ENCODE peak calls at places on chromosomes 12 and 14, in seven cellular contexts. B, T, Z, Y, J, F and P are unnamed samples.
A peak's percentile ranks its signal among the peaks of the same experiment; 100 is the strongest.

GRCh38 chr12:23906329-23906728 is 43.1 kb downstream of the SOX5 start:
- DNase-seq in B (no peak), T (no peak), Z (no peak), Y (no peak), J (peak; percentile 71), F (peak; percentile 36), P (no peak)

GRCh38 chr14:89848165-89848564 is 106.4 kb downstream of the EFCAB11 start:
- DNase-seq in B (no peak), T (no peak), Z (no peak), Y (no peak), J (peak; percentile 47), F (no peak), P (no peak)

GRCh38 chr12:114918535-114919233 is 234.7 kb upstream of the TBX3 start:
- DNase-seq in B (no peak), T (no peak), Z (no peak), Y (no peak), J (peak; percentile 85), F (no peak), P (peak; percentile 67)

GRCh38 chr14:106738075-106738474 is 1211.7 kb downstream of the TMEM121 start:
- DNase-seq in B (no peak), T (no peak), Z (no peak), Y (peak; percentile 3), J (no peak), F (no peak), P (no peak)

GRCh38 chr12:78490841-78491240 is 373.7 kb upstream of the SYT1 start:
- DNase-seq in B (no peak), T (no peak), Z (no peak), Y (no peak), J (no peak), F (no peak), P (no peak)

GRCh38 chr12:93419388-93420034 is 22.2 kb downstream of the UBE2N start:
- DNase-seq in B (no peak), T (no peak), Z (no peak), Y (no peak), J (peak; percentile 79), F (no peak), P (peak; percentile 49)

GRCh38 chr12:42735869-42736361 is 146.4 kb upstream of the PRICKLE1 start:
- DNase-seq in B (peak; percentile 83), T (no peak), Z (no peak), Y (peak; percentile 79), J (no peak), F (no peak), P (no peak)

GRCh38 chr12:46472893-46473633 is 100.5 kb upstream of the SLC38A2 start:
- DNase-seq in B (no peak), T (no peak), Z (no peak), Y (peak; percentile 47), J (peak; percentile 52), F (no peak), P (peak; percentile 65)

GRCh38 chr14:58915646-58916045 is 272.8 kb upstream of the DAAM1 start:
- DNase-seq in B (no peak), T (no peak), Z (no peak), Y (no peak), J (no peak), F (no peak), P (no peak)

GRCh38 chr12:74111688-74112360 is 425.8 kb upstream of the ATXN7L3B start:
- DNase-seq in B (no peak), T (peak; percentile 72), Z (no peak), Y (no peak), J (peak; percentile 6), F (peak; percentile 53), P (peak; percentile 63)

GRCh38 chr12:21183721-21184275 is 52.8 kb downstream of the SLCO1B1 start:
- DNase-seq in B (no peak), T (no peak), Z (no peak), Y (no peak), J (peak; percentile 26), F (no peak), P (no peak)

GRCh38 chr12:24795699-24796385 is 153.1 kb downstream of the BCAT1 start:
- DNase-seq in B (no peak), T (no peak), Z (no peak), Y (no peak), J (no peak), F (no peak), P (peak; percentile 14)

GRCh38 chr12:132321321-132322118 is 7.9 kb downstream of the GALNT9 start:
- DNase-seq in B (peak; percentile 30), T (no peak), Z (no peak), Y (no peak), J (no peak), F (no peak), P (no peak)

GRCh38 chr12:25884024-25884919 is 74.2 kb upstream of the RASSF8 start:
- DNase-seq in B (no peak), T (peak; percentile 17), Z (peak; percentile 55), Y (no peak), J (no peak), F (no peak), P (no peak)

GRCh38 chr14:50049703-50050102 is 66.7 kb downstream of the VCPKMT start:
- DNase-seq in B (no peak), T (no peak), Z (no peak), Y (no peak), J (no peak), F (no peak), P (no peak)

GRCh38 chr12:90841336-90841735 is 113.6 kb downstream of the CCER1 start:
- DNase-seq in B (no peak), T (no peak), Z (no peak), Y (no peak), J (no peak), F (no peak), P (no peak)

GRCh38 chr12:27975222-27976136 is 2.9 kb upstream of the PTHLH start:
- DNase-seq in B (no peak), T (peak; percentile 56), Z (peak; percentile 70), Y (peak; percentile 36), J (peak; percentile 67), F (peak; percentile 81), P (no peak)

GRCh38 chr12:13049816-13050215 is 5.6 kb downstream of the FAM234B start:
- DNase-seq in B (no peak), T (no peak), Z (no peak), Y (no peak), J (peak; percentile 41), F (no peak), P (no peak)

GRCh38 chr12:6821674-6822433 is at the start of gene GPR162:
- DNase-seq in B (peak; percentile 72), T (peak; percentile 77), Z (peak; percentile 78), Y (peak; percentile 80), J (peak; percentile 35), F (no peak), P (no peak)

GRCh38 chr12:6167327-6168280 is 32.6 kb upstream of the CD9 start:
- DNase-seq in B (no peak), T (no peak), Z (no peak), Y (no peak), J (peak; percentile 98), F (peak; percentile 86), P (peak; percentile 86)

GRCh38 chr12:109982211-109982610 is 14.0 kb downstream of the GIT2 start:
- DNase-seq in B (no peak), T (no peak), Z (no peak), Y (no peak), J (no peak), F (no peak), P (no peak)

GRCh38 chr14:106694638-106695393 is 1168.4 kb downstream of the TMEM121 start:
- DNase-seq in B (peak; percentile 56), T (no peak), Z (no peak), Y (peak; percentile 44), J (no peak), F (no peak), P (peak; percentile 32)

GRCh38 chr14:29222671-29223268 is 456.2 kb downstream of the FOXG1 start:
- DNase-seq in B (no peak), T (peak; percentile 10), Z (no peak), Y (no peak), J (peak; percentile 77), F (no peak), P (peak; percentile 47)

GRCh38 chr12:52156757-52157565 is 34.9 kb downstream of the KRT80 start:
- DNase-seq in B (peak; percentile 85), T (peak; percentile 94), Z (peak; percentile 93), Y (peak; percentile 84), J (peak; percentile 73), F (no peak), P (peak; percentile 85)

GRCh38 chr14:24861083-24861630 is 188.8 kb downstream of the STXBP6 start:
- DNase-seq in B (no peak), T (no peak), Z (no peak), Y (no peak), J (peak; percentile 61), F (peak; percentile 10), P (no peak)

GRCh38 chr14:24367506-24368214 is at the start of gene NFATC4:
- DNase-seq in B (peak; percentile 85), T (peak; percentile 83), Z (no peak), Y (peak; percentile 89), J (peak; percentile 98), F (peak; percentile 84), P (peak; percentile 55)

GRCh38 chr12:50018968-50019367 is 6.3 kb downstream of the RACGAP1 start:
- DNase-seq in B (no peak), T (no peak), Z (no peak), Y (no peak), J (no peak), F (no peak), P (no peak)

GRCh38 chr14:32559048-32559447 is 229.9 kb downstream of the AKAP6 start:
- DNase-seq in B (no peak), T (no peak), Z (no peak), Y (no peak), J (peak; percentile 20), F (peak; percentile 32), P (peak; percentile 3)

GRCh38 chr12:5803532-5803931 is 141.5 kb downstream of the ANO2 start:
- DNase-seq in B (no peak), T (no peak), Z (no peak), Y (no peak), J (no peak), F (no peak), P (no peak)

GRCh38 chr12:59372971-59373370 is 222.9 kb upstream of the SLC16A7 start:
- DNase-seq in B (no peak), T (peak; percentile 44), Z (no peak), Y (no peak), J (peak; percentile 23), F (peak; percentile 6), P (peak; percentile 34)
- TF ChIP-seq CTCF in B (no peak), T (no peak), Z (no peak), Y (peak; percentile 20), J (peak; percentile 16), F (peak; percentile 62), P (peak; percentile 11)

GRCh38 chr12:54390668-54391551 is 6.4 kb upstream of the ZNF385A start:
- DNase-seq in B (peak; percentile 63), T (peak; percentile 85), Z (peak; percentile 80), Y (peak; percentile 54), J (no peak), F (no peak), P (no peak)
- TF ChIP-seq CTCF in B (no peak), T (no peak), Z (no peak), Y (peak; percentile 29), J (no peak), F (peak; percentile 54), P (no peak)

GRCh38 chr14:22657861-22658260 is 13.7 kb upstream of the OR6J1 start:
- DNase-seq in B (no peak), T (no peak), Z (no peak), Y (no peak), J (peak; percentile 84), F (no peak), P (peak; percentile 50)
- TF ChIP-seq CTCF in B (peak; percentile 23), T (no peak), Z (no peak), Y (peak; percentile 45), J (peak; percentile 68), F (peak; percentile 81), P (peak; percentile 46)

DNA sequence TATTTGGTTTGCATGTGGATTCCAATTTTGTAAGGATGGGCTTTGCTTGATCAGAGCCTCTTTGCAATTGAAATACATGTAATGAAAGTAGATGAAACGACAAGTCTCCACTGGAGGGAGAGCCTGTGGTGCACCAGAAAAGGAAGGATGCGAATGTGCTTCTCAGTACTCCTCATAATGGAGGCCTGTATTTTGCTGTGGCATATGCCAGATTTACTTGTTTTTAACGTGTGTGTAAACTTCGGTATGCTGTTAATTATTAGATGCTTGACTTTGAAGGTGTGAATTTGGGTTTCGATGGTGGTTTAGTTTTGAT is 2.8 kb downstream of the DYRK2 start:
- DNase-seq in B (no peak), T (no peak), Z (no peak), Y (no peak), J (peak; percentile 62), F (no peak), P (peak; percentile 17)
- TF ChIP-seq CTCF in B (peak; percentile 33), T (no peak), Z (no peak), Y (peak; percentile 31), J (peak; percentile 29), F (peak; percentile 52), P (peak; percentile 15)